ENCODE peak calls at places on chromosome 2, in six cellular contexts. O is psoas muscle, R is iPS DF 19.7, K is nephron progenitor cell, Y is pons, Q is activated T-cell treated with anti-CD3 and anti-CD28 coated beads for 1 hour. C is an unnamed sample.

GRCh38 chr2:112092286-112093041 is 37.4 kb downstream of the TMEM87B start:
- DNase-seq in R (no peak), O (no peak), Q (no peak), Y (no peak), K (no peak), C (peak; percentile 30)

GRCh38 chr2:30165050-30165520 is 18.3 kb downstream of the YPEL5 start:
- DNase-seq in O (no peak), Y (peak; percentile 90), R (peak; percentile 87), K (peak; percentile 55), Q (peak; percentile 24), C (peak; percentile 90)

GRCh38 chr2:183009249-183009899 is 28.9 kb downstream of the NCKAP1 start:
- DNase-seq in Y (no peak), Q (no peak), R (no peak), K (no peak), O (no peak), C (no peak)

GRCh38 chr2:33706410-33706809 is 107.3 kb upstream of the FAM98A start:
- DNase-seq in O (no peak), Y (no peak), K (no peak), R (no peak), Q (no peak), C (no peak)

GRCh38 chr2:166373951-166374350 is 1.8 kb downstream of the SCN9A start:
- DNase-seq in Q (no peak), O (no peak), R (no peak), Y (no peak), K (no peak), C (peak; percentile 41)

GRCh38 chr2:72920317-72921087 is 3.2 kb downstream of the EMX1 start:
- DNase-seq in K (peak; percentile 50), Y (no peak), O (no peak), Q (no peak), R (no peak), C (no peak)

GRCh38 chr2:108906403-108907077 is 82.5 kb downstream of the EDAR start:
- DNase-seq in K (no peak), Q (no peak), R (no peak), Y (no peak), O (no peak), C (no peak)

GRCh38 chr2:16123881-16124780 is 183.8 kb downstream of the MYCN start:
- DNase-seq in O (no peak), Q (no peak), Y (no peak), R (no peak), K (no peak), C (no peak)

GRCh38 chr2:134320930-134321329 is 67.1 kb downstream of the MGAT5 start:
- DNase-seq in Y (no peak), R (no peak), Q (peak; percentile 24), K (no peak), O (no peak), C (no peak)

C was measured in fibroblast of gingiva.